ENCODE peak calls at places on chromosomes 6 and 20, in five cellular contexts. M, X, H, U and L are unnamed samples.

GRCh38 chr6:13378669-13379590 is 50.6 kb upstream of the TBC1D7 start:
- DNase-seq in M (peak), X (no peak), H (no peak), U (no peak), L (no peak)

GRCh38 chr6:74749211-74750142 is 456.4 kb downstream of the COL12A1 start:
- DNase-seq in M (no peak), X (peak), H (no peak), U (peak), L (no peak)

GRCh38 chr6:30136570-30137286 is 788 bp downstream of the TRIM40 start:
- DNase-seq in M (no peak), X (no peak), H (no peak), U (no peak), L (peak)

GRCh38 chr6:147136057-147136456 is 68.2 kb upstream of the STXBP5 start:
- DNase-seq in M (no peak), X (no peak), H (no peak), U (no peak), L (no peak)

GRCh38 chr6:25172819-25173218 is 106.4 kb upstream of the CARMIL1 start:
- DNase-seq in M (no peak), X (no peak), H (no peak), U (peak), L (no peak)

GRCh38 chr20:63359937-63360849 is 956 bp downstream of the CHRNA4 start:
- DNase-seq in M (no peak), X (no peak), H (no peak), U (no peak), L (no peak)

GRCh38 chr6:36138667-36139066 is 8.4 kb downstream of the MAPK13 start:
- DNase-seq in M (no peak), X (no peak), H (no peak), U (no peak), L (no peak)

GRCh38 chr20:44006578-44006977 is 91.9 kb downstream of the TOX2 start:
- DNase-seq in M (no peak), X (no peak), H (no peak), U (no peak), L (no peak)

GRCh38 chr6:33781105-33781975 is 7.6 kb downstream of the LEMD2 start:
- DNase-seq in M (no peak), X (no peak), H (no peak), U (no peak), L (no peak)

GRCh38 chr20:11011653-11012052 is 337.9 kb upstream of the JAG1 start:
- DNase-seq in M (no peak), X (no peak), H (no peak), U (no peak), L (no peak)

GRCh38 chr6:140988780-140989179 is 1143.9 kb upstream of the GJE1 start:
- DNase-seq in M (no peak), X (no peak), H (no peak), U (no peak), L (no peak)